ENCODE peak calls at places on chromosomes 5 and 9, in ten cellular contexts. One of them, this sample, is unnamed.

GRCh38 chr5:66351822-66352221 is 207.7 kb downstream of the SREK1 start:
- DNase-seq in HepG2: no peak
- DNase-seq in mammary epithelial cell: no peak
- DNase-seq in PC-3: no peak
- DNase-seq in GM23248: no peak
- DNase-seq in fibroblast of lung: no peak
- DNase-seq in GM23338: no peak
- DNase-seq in PC-9: no peak
- DNase-seq in endothelial cell of umbilical vein: no peak
- DNase-seq in MM.1S: no peak
- DNase-seq in this sample: no peak

GRCh38 chr5:41637869-41638268 is 127.5 kb upstream of the PLCXD3 start:
- DNase-seq in MM.1S: no peak
- DNase-seq in fibroblast of lung: peak
- DNase-seq in mammary epithelial cell: no peak
- DNase-seq in GM23248: peak
- DNase-seq in endothelial cell of umbilical vein: no peak
- DNase-seq in PC-3: peak
- DNase-seq in PC-9: no peak
- DNase-seq in GM23338: peak
- DNase-seq in HepG2: no peak
- DNase-seq in this sample: no peak

GRCh38 chr9:75027187-75028107 is 646 bp downstream of the CARNMT1 start:
- DNase-seq in HepG2: peak
- DNase-seq in mammary epithelial cell: peak
- DNase-seq in PC-3: peak
- DNase-seq in PC-9: peak
- DNase-seq in fibroblast of lung: peak
- DNase-seq in GM23338: peak
- DNase-seq in MM.1S: peak
- DNase-seq in endothelial cell of umbilical vein: peak
- DNase-seq in GM23248: peak
- DNase-seq in this sample: peak

GRCh38 chr5:158406884-158407790 is 548.2 kb upstream of the CLINT1 start:
- DNase-seq in mammary epithelial cell: peak
- DNase-seq in PC-9: no peak
- DNase-seq in HepG2: no peak
- DNase-seq in GM23248: peak
- DNase-seq in GM23338: no peak
- DNase-seq in fibroblast of lung: peak
- DNase-seq in MM.1S: peak
- DNase-seq in endothelial cell of umbilical vein: peak
- DNase-seq in PC-3: peak
- DNase-seq in this sample: no peak

GRCh38 chr5:121915765-121916164 is 46.0 kb upstream of the SRFBP1 start:
- DNase-seq in PC-9: no peak
- DNase-seq in fibroblast of lung: no peak
- DNase-seq in endothelial cell of umbilical vein: no peak
- DNase-seq in GM23248: no peak
- DNase-seq in mammary epithelial cell: peak
- DNase-seq in PC-3: no peak
- DNase-seq in GM23338: no peak
- DNase-seq in HepG2: no peak
- DNase-seq in MM.1S: no peak
- DNase-seq in this sample: no peak

GRCh38 chr9:136133191-136133958 is 14.7 kb upstream of the TMEM250 start:
- DNase-seq in PC-9: no peak
- DNase-seq in GM23248: peak
- DNase-seq in PC-3: no peak
- DNase-seq in HepG2: no peak
- DNase-seq in MM.1S: no peak
- DNase-seq in fibroblast of lung: peak
- DNase-seq in endothelial cell of umbilical vein: no peak
- DNase-seq in GM23338: peak
- DNase-seq in mammary epithelial cell: no peak
- DNase-seq in this sample: no peak

GRCh38 chr9:108053555-108054061 is 564.0 kb upstream of the KLF4 start:
- DNase-seq in fibroblast of lung: peak
- DNase-seq in PC-9: no peak
- DNase-seq in endothelial cell of umbilical vein: peak
- DNase-seq in PC-3: no peak
- DNase-seq in HepG2: no peak
- DNase-seq in GM23338: peak
- DNase-seq in GM23248: peak
- DNase-seq in MM.1S: no peak
- DNase-seq in mammary epithelial cell: peak
- DNase-seq in this sample: no peak

GRCh38 chr5:61673007-61673735 is 341.1 kb downstream of the ZSWIM6 start:
- DNase-seq in endothelial cell of umbilical vein: peak
- DNase-seq in GM23248: peak
- DNase-seq in MM.1S: no peak
- DNase-seq in fibroblast of lung: peak
- DNase-seq in HepG2: no peak
- DNase-seq in mammary epithelial cell: peak
- DNase-seq in PC-9: peak
- DNase-seq in PC-3: peak
- DNase-seq in GM23338: no peak
- DNase-seq in this sample: no peak

GRCh38 chr5:93579561-93580386 is 1.2 kb downstream of the NR2F1-AS1 start:
- DNase-seq in GM23248: peak
- DNase-seq in mammary epithelial cell: peak
- DNase-seq in PC-3: peak
- DNase-seq in HepG2: no peak
- DNase-seq in MM.1S: no peak
- DNase-seq in endothelial cell of umbilical vein: peak
- DNase-seq in fibroblast of lung: peak
- DNase-seq in GM23338: peak
- DNase-seq in PC-9: no peak
- DNase-seq in this sample: no peak

DNA sequence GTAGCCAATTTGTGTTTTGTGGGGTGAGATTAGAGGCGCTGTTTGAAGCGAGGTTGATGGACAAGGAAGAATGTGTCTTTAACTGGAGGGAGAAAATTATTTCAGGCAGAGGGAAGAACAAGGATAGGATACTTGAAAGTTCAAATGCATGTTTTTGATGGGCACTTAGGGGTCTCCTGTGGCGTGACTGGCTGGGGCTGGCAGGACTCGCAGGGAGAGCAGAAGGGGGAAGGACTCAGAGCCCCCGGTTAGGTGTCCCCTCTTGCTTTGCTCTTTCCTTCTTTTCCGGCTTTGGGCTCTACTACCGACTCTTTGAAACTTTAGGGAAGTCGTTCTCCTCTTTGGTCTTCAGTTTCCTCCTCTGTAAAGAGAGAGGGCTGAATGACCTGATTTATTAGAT is 12.1 kb downstream of the GRAMD2B start:
- DNase-seq in fibroblast of lung: no peak
- DNase-seq in PC-3: no peak
- DNase-seq in GM23248: no peak
- DNase-seq in HepG2: no peak
- DNase-seq in mammary epithelial cell: no peak
- DNase-seq in PC-9: no peak
- DNase-seq in MM.1S: no peak
- DNase-seq in endothelial cell of umbilical vein: no peak
- DNase-seq in GM23338: no peak
- DNase-seq in this sample: no peak
- H2AFZ ChIP-seq in fibroblast of lung: no peak
- H2AFZ ChIP-seq in PC-3: no peak
- H2AFZ ChIP-seq in GM23248: no peak
- H2AFZ ChIP-seq in HepG2: no peak
- H2AFZ ChIP-seq in mammary epithelial cell: no peak
- H2AFZ ChIP-seq in PC-9: no peak
- H2AFZ ChIP-seq in MM.1S: no peak
- H2AFZ ChIP-seq in endothelial cell of umbilical vein: no peak
- H2AFZ ChIP-seq in GM23338: no peak
- H2AFZ ChIP-seq in this sample: no peak

GRCh38 chr9:14343948-14344547 is 30.1 kb upstream of the NFIB start:
- DNase-seq in mammary epithelial cell: no peak
- DNase-seq in GM23248: no peak
- DNase-seq in GM23338: peak
- DNase-seq in endothelial cell of umbilical vein: peak
- DNase-seq in HepG2: no peak
- DNase-seq in fibroblast of lung: no peak
- DNase-seq in PC-9: no peak
- DNase-seq in PC-3: no peak
- DNase-seq in MM.1S: no peak
- DNase-seq in this sample: no peak

GRCh38 chr9:14345586-14346237 is 31.8 kb upstream of the NFIB start:
- DNase-seq in GM23248: no peak
- DNase-seq in endothelial cell of umbilical vein: no peak
- DNase-seq in mammary epithelial cell: no peak
- DNase-seq in PC-3: no peak
- DNase-seq in fibroblast of lung: no peak
- DNase-seq in HepG2: no peak
- DNase-seq in PC-9: no peak
- DNase-seq in GM23338: peak
- DNase-seq in MM.1S: no peak
- DNase-seq in this sample: no peak

GRCh38 chr9:14346301-14346721 is 32.4 kb upstream of the NFIB start:
- DNase-seq in PC-9: no peak
- DNase-seq in endothelial cell of umbilical vein: no peak
- DNase-seq in GM23338: peak
- DNase-seq in GM23248: no peak
- DNase-seq in mammary epithelial cell: no peak
- DNase-seq in PC-3: no peak
- DNase-seq in HepG2: no peak
- DNase-seq in fibroblast of lung: no peak
- DNase-seq in MM.1S: no peak
- DNase-seq in this sample: no peak

GRCh38 chr9:14343236-14343947 is 29.5 kb upstream of the NFIB start:
- DNase-seq in MM.1S: no peak
- DNase-seq in GM23338: no peak
- DNase-seq in mammary epithelial cell: no peak
- DNase-seq in PC-3: no peak
- DNase-seq in GM23248: no peak
- DNase-seq in PC-9: no peak
- DNase-seq in endothelial cell of umbilical vein: peak
- DNase-seq in HepG2: no peak
- DNase-seq in fibroblast of lung: no peak
- DNase-seq in this sample: no peak

GRCh38 chr9:14344846-14345585 is 31.1 kb upstream of the NFIB start:
- DNase-seq in mammary epithelial cell: no peak
- DNase-seq in PC-3: no peak
- DNase-seq in fibroblast of lung: no peak
- DNase-seq in HepG2: no peak
- DNase-seq in endothelial cell of umbilical vein: no peak
- DNase-seq in PC-9: no peak
- DNase-seq in MM.1S: no peak
- DNase-seq in GM23248: no peak
- DNase-seq in GM23338: peak
- DNase-seq in this sample: no peak
- TF ChIP-seq EZH2 in mammary epithelial cell: no peak
- TF ChIP-seq EZH2 in PC-3: no peak
- TF ChIP-seq EZH2 in fibroblast of lung: no peak
- TF ChIP-seq EZH2 in HepG2: no peak
- TF ChIP-seq EZH2 in endothelial cell of umbilical vein: no peak
- TF ChIP-seq EZH2 in PC-9: no peak
- TF ChIP-seq EZH2 in MM.1S: no peak
- TF ChIP-seq EZH2 in GM23248: no peak
- TF ChIP-seq EZH2 in GM23338: peak
- TF ChIP-seq EZH2 in this sample: no peak

GRCh38 chr5:150623878-150624216 is 16.6 kb upstream of the SYNPO start:
- DNase-seq in PC-3: no peak
- DNase-seq in GM23338: no peak
- DNase-seq in PC-9: no peak
- DNase-seq in HepG2: no peak
- DNase-seq in MM.1S: no peak
- DNase-seq in endothelial cell of umbilical vein: no peak
- DNase-seq in mammary epithelial cell: no peak
- DNase-seq in GM23248: no peak
- DNase-seq in fibroblast of lung: no peak
- DNase-seq in this sample: no peak

GRCh38 chr5:150623152-150623877 is 17.1 kb upstream of the SYNPO start:
- DNase-seq in endothelial cell of umbilical vein: no peak
- DNase-seq in MM.1S: no peak
- DNase-seq in PC-3: no peak
- DNase-seq in HepG2: no peak
- DNase-seq in mammary epithelial cell: no peak
- DNase-seq in GM23338: no peak
- DNase-seq in GM23248: no peak
- DNase-seq in fibroblast of lung: no peak
- DNase-seq in PC-9: no peak
- DNase-seq in this sample: no peak

GRCh38 chr5:150625831-150626746 is 14.4 kb upstream of the SYNPO start:
- DNase-seq in GM23248: no peak
- DNase-seq in PC-3: no peak
- DNase-seq in MM.1S: no peak
- DNase-seq in endothelial cell of umbilical vein: no peak
- DNase-seq in HepG2: no peak
- DNase-seq in GM23338: no peak
- DNase-seq in mammary epithelial cell: no peak
- DNase-seq in fibroblast of lung: no peak
- DNase-seq in PC-9: no peak
- DNase-seq in this sample: no peak

GRCh38 chr5:150625164-150625535 is 15.3 kb upstream of the SYNPO start:
- DNase-seq in PC-9: no peak
- DNase-seq in mammary epithelial cell: no peak
- DNase-seq in fibroblast of lung: no peak
- DNase-seq in MM.1S: no peak
- DNase-seq in HepG2: no peak
- DNase-seq in GM23338: peak
- DNase-seq in endothelial cell of umbilical vein: no peak
- DNase-seq in GM23248: no peak
- DNase-seq in PC-3: no peak
- DNase-seq in this sample: no peak

GRCh38 chr5:150624334-150625163 is 15.9 kb upstream of the SYNPO start:
- DNase-seq in HepG2: no peak
- DNase-seq in GM23338: peak
- DNase-seq in GM23248: peak
- DNase-seq in endothelial cell of umbilical vein: no peak
- DNase-seq in PC-9: no peak
- DNase-seq in mammary epithelial cell: no peak
- DNase-seq in MM.1S: no peak
- DNase-seq in fibroblast of lung: no peak
- DNase-seq in PC-3: no peak
- DNase-seq in this sample: no peak
- H3K27ac ChIP-seq in HepG2: no peak
- H3K27ac ChIP-seq in GM23338: no peak
- H3K27ac ChIP-seq in GM23248: no peak
- H3K27ac ChIP-seq in endothelial cell of umbilical vein: no peak
- H3K27ac ChIP-seq in PC-9: no peak
- H3K27ac ChIP-seq in mammary epithelial cell: no peak
- H3K27ac ChIP-seq in MM.1S: no peak
- H3K27ac ChIP-seq in fibroblast of lung: no peak
- H3K27ac ChIP-seq in PC-3: no peak
- H3K27ac ChIP-seq in this sample: no peak

DNA sequence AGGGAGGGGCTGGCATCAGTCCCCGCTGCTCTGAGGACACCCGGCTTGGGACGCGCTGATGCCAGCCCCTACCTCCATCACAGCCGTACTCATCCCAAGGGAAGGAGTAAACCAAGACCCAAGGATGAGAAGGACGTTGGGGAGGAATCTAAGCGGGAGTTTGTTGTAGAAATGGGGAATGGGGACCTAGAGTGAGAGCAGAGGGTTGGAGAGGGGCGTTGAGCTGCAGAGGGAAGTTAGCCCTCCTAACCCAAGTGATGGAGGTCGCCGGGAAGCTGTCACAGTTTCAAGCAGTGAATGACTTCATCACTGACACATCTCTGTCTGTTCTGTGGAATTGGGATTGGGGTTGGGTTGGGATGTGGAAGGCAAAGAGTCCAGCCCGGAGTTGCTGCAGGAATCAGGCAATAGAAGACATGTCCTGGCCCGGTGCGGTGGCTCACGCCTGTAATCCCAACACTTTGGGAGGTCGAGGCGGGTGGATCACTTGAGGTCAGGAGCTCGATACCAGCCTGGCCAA is 759 bp upstream of the SUSD1 start:
- DNase-seq in MM.1S: no peak
- DNase-seq in GM23248: no peak
- DNase-seq in endothelial cell of umbilical vein: no peak
- DNase-seq in HepG2: peak
- DNase-seq in GM23338: peak
- DNase-seq in mammary epithelial cell: no peak
- DNase-seq in fibroblast of lung: no peak
- DNase-seq in PC-3: no peak
- DNase-seq in PC-9: no peak
- DNase-seq in this sample: no peak
- H2AFZ ChIP-seq in MM.1S: no peak
- H2AFZ ChIP-seq in GM23248: no peak
- H2AFZ ChIP-seq in endothelial cell of umbilical vein: peak
- H2AFZ ChIP-seq in HepG2: no peak
- H2AFZ ChIP-seq in GM23338: peak
- H2AFZ ChIP-seq in mammary epithelial cell: no peak
- H2AFZ ChIP-seq in fibroblast of lung: peak
- H2AFZ ChIP-seq in PC-3: no peak
- H2AFZ ChIP-seq in PC-9: no peak
- H2AFZ ChIP-seq in this sample: no peak